ENCODE peak calls at places on chromosomes 5 and 9, in six cellular contexts. B, S, H, O, Q and J are unnamed samples.

GRCh38 chr9:95023217-95024003 is 294.1 kb downstream of the FANCC start:
- DNase-seq in B (peak), S (no peak), H (no peak), O (no peak), Q (no peak), J (no peak)

GRCh38 chr9:19231126-19232035 is 888 bp downstream of the DENND4C start:
- DNase-seq in B (no peak), S (no peak), H (peak), O (no peak), Q (no peak), J (peak)

GRCh38 chr5:177491429-177491945 is 5.9 kb downstream of the PDLIM7 start:
- DNase-seq in B (no peak), S (peak), H (no peak), O (peak), Q (peak), J (no peak)

GRCh38 chr9:5630038-5630507 is 1.2 kb downstream of the RIC1 start:
- DNase-seq in B (no peak), S (no peak), H (peak), O (no peak), Q (no peak), J (no peak)

GRCh38 chr9:35105571-35106342 is 2.8 kb upstream of the STOML2 start:
- DNase-seq in B (no peak), S (no peak), H (no peak), O (peak), Q (no peak), J (no peak)

GRCh38 chr5:90994796-90995195 is 388.3 kb downstream of the ARRDC3 start:
- DNase-seq in B (no peak), S (no peak), H (no peak), O (no peak), Q (no peak), J (no peak)

GRCh38 chr9:113274474-113275146 is 762 bp downstream of the CDC26 start:
- DNase-seq in B (no peak), S (no peak), H (peak), O (no peak), Q (peak), J (peak)

GRCh38 chr9:83538172-83538889 is at the start of gene FRMD3:
- DNase-seq in B (peak), S (peak), H (peak), O (peak), Q (peak), J (peak)

GRCh38 chr9:36936498-36936831 is 97.6 kb downstream of the PAX5 start:
- DNase-seq in B (no peak), S (no peak), H (no peak), O (no peak), Q (no peak), J (no peak)

GRCh38 chr5:92470770-92471169 is 1087.7 kb upstream of the ARRDC3 start:
- DNase-seq in B (no peak), S (no peak), H (no peak), O (peak), Q (no peak), J (no peak)

GRCh38 chr5:98977723-98978122 is 48.9 kb upstream of the CHD1 start:
- DNase-seq in B (no peak), S (no peak), H (no peak), O (no peak), Q (no peak), J (no peak)

GRCh38 chr9:38326122-38326521 is 66.4 kb upstream of the ALDH1B1 start:
- DNase-seq in B (no peak), S (no peak), H (no peak), O (no peak), Q (no peak), J (no peak)

GRCh38 chr9:88577736-88578485 is 42.9 kb downstream of the NXNL2 start:
- DNase-seq in B (no peak), S (no peak), H (no peak), O (no peak), Q (no peak), J (no peak)

GRCh38 chr9:88571417-88571816 is 36.4 kb downstream of the NXNL2 start:
- DNase-seq in B (no peak), S (no peak), H (no peak), O (no peak), Q (no peak), J (no peak)

GRCh38 chr9:88572684-88573083 is 37.7 kb downstream of the NXNL2 start:
- DNase-seq in B (no peak), S (no peak), H (no peak), O (no peak), Q (no peak), J (no peak)

GRCh38 chr9:88577256-88577655 is 42.3 kb downstream of the NXNL2 start:
- DNase-seq in B (no peak), S (no peak), H (no peak), O (no peak), Q (no peak), J (no peak)

GRCh38 chr9:88574993-88575392 is 40.0 kb downstream of the NXNL2 start:
- DNase-seq in B (no peak), S (no peak), H (peak), O (no peak), Q (no peak), J (peak)
- H3K4me3 ChIP-seq in B (no peak), S (no peak), H (no peak), O (no peak), Q (no peak), J (no peak)

GRCh38 chr5:159105318-159106053 is 5.8 kb upstream of the EBF1 start:
- DNase-seq in B (no peak), S (no peak), H (no peak), O (peak), Q (no peak), J (no peak)
- H3K4me3 ChIP-seq in B (no peak), S (no peak), H (no peak), O (peak), Q (peak), J (no peak)

DNA sequence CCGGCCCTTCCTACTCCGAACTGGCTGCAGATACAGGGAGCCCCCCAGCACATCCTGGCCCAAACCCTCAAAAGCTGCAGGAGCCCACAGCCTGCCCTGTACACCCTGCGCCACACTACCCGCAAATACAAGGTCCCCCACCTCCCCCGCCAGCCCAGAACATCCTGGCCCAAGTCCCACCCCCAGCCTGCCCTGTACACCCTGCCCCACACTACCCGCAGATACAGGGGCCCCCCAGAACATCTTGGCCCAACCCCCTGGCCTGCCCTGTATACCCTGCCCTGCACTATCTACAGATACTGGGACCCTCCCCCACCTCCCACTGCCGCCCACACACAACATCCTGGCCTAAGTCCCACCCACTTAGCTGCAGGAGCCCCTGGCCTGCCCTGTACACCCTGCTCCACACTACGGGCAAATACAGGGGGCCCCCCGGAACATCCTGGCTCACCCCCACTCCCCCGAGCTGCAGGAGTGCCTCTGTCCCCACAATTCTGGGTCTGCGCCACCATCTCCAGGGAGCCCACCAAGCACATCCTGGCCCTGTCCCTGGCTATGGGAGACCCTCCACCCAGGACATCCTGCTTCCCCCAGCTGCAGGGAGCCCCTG is 8.3 kb downstream of the LPCAT1 start:
- DNase-seq in B (no peak), S (peak), H (no peak), O (peak), Q (peak), J (no peak)
- H3K4me3 ChIP-seq in B (no peak), S (no peak), H (no peak), O (no peak), Q (no peak), J (no peak)

GRCh38 chr5:143352691-143353090 is 50.8 kb downstream of the NR3C1 start:
- DNase-seq in B (no peak), S (no peak), H (no peak), O (no peak), Q (no peak), J (no peak)

GRCh38 chr5:143350790-143351603 is 52.5 kb downstream of the NR3C1 start:
- DNase-seq in B (no peak), S (no peak), H (peak), O (no peak), Q (no peak), J (no peak)

GRCh38 chr5:143356855-143357254 is 46.6 kb downstream of the NR3C1 start:
- DNase-seq in B (no peak), S (no peak), H (no peak), O (no peak), Q (no peak), J (no peak)

GRCh38 chr5:143355710-143356109 is 47.8 kb downstream of the NR3C1 start:
- DNase-seq in B (peak), S (no peak), H (peak), O (no peak), Q (no peak), J (peak)

GRCh38 chr5:143354025-143354424 is 49.5 kb downstream of the NR3C1 start:
- DNase-seq in B (no peak), S (no peak), H (no peak), O (no peak), Q (no peak), J (no peak)
- H3K4me3 ChIP-seq in B (no peak), S (no peak), H (no peak), O (no peak), Q (no peak), J (no peak)

DNA sequence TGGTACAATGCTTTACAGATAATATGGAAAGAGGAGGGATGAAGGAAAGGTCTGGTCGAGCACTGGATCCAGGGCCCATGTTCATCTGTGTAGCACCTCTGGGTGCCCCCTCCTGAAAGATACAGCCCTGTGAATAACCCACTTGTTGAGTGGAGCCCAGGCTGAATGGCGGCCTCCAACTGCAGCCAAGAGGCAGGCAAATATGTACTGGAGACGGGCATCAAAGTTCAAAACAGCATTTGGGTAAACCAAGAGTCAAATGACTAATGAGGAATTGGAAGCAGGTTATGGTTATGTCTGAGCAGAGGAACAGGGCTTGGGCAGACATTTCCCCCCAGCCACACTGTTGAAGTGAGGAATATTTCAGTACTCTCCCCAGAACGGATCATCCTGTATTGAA is 1.1 kb downstream of the C9 start:
- DNase-seq in B (no peak), S (no peak), H (no peak), O (no peak), Q (no peak), J (no peak)
- H3K4me3 ChIP-seq in B (no peak), S (no peak), H (no peak), O (no peak), Q (no peak), J (no peak)

GRCh38 chr5:172720655-172721054 is 50.3 kb downstream of the DUSP1 start:
- DNase-seq in B (no peak), S (no peak), H (no peak), O (no peak), Q (no peak), J (no peak)

GRCh38 chr5:172722309-172722815 is 48.6 kb downstream of the DUSP1 start:
- DNase-seq in B (no peak), S (peak), H (no peak), O (peak), Q (no peak), J (no peak)

GRCh38 chr5:172723508-172723907 is 47.5 kb downstream of the DUSP1 start:
- DNase-seq in B (no peak), S (no peak), H (no peak), O (no peak), Q (no peak), J (no peak)

GRCh38 chr5:172719211-172719610 is 51.8 kb downstream of the DUSP1 start:
- DNase-seq in B (no peak), S (peak), H (no peak), O (no peak), Q (no peak), J (no peak)

GRCh38 chr5:172721455-172722308 is 49.3 kb downstream of the DUSP1 start:
- DNase-seq in B (peak), S (peak), H (no peak), O (no peak), Q (no peak), J (no peak)
- H3K4me3 ChIP-seq in B (no peak), S (no peak), H (no peak), O (no peak), Q (no peak), J (no peak)

GRCh38 chr5:6886866-6887265 is 173.6 kb downstream of the TENT4A start:
- DNase-seq in B (no peak), S (no peak), H (no peak), O (no peak), Q (no peak), J (no peak)
- H3K4me3 ChIP-seq in B (no peak), S (no peak), H (no peak), O (no peak), Q (no peak), J (no peak)

DNA sequence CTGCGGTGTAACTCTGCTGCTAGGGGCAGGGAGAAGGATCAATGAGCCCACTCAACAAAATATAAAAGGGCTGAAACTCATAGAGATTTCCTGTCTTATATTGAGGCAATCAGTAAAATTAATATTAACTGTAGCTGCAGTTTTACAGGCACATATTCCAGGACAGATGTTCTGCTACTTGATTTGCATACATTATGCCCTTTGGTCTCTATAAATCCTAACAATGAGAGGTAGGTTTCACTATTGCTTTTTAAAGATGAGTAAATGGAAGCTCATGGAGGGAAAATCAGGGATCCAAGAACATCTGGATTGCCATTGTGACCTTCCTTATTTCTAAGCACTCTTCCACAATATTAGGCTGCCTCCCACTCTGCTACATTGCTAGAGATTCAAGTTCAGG is 23.5 kb upstream of the TRIM32 start:
- DNase-seq in B (no peak), S (no peak), H (no peak), O (no peak), Q (no peak), J (no peak)
- H3K4me3 ChIP-seq in B (no peak), S (no peak), H (no peak), O (no peak), Q (no peak), J (no peak)

GRCh38 chr5:81629986-81630385 is 120.9 kb downstream of the SSBP2 start:
- DNase-seq in B (no peak), S (no peak), H (no peak), O (no peak), Q (no peak), J (no peak)

GRCh38 chr5:81630721-81631120 is 120.2 kb downstream of the SSBP2 start:
- DNase-seq in B (no peak), S (no peak), H (no peak), O (no peak), Q (no peak), J (no peak)

GRCh38 chr5:81631124-81631523 is 119.8 kb downstream of the SSBP2 start:
- DNase-seq in B (no peak), S (no peak), H (no peak), O (no peak), Q (no peak), J (peak)

GRCh38 chr5:81626524-81626923 is 124.4 kb downstream of the SSBP2 start:
- DNase-seq in B (peak), S (no peak), H (no peak), O (no peak), Q (no peak), J (peak)
- H3K4me3 ChIP-seq in B (no peak), S (no peak), H (no peak), O (no peak), Q (no peak), J (no peak)